ENCODE peak calls at places on chromosomes 12 and 14, in seven cellular contexts. F is pancreas, M is fibroblast of lung, T is GM12865, V is AG10803, A is transverse colon, B is neural crest cell. H is an unnamed sample.

GRCh38 chr14:30210630-30211029 is 283.0 kb upstream of the PRKD1 start:
- DNase-seq in B (no peak), F (no peak), M (peak), A (no peak), T (no peak), V (peak), H (no peak)

GRCh38 chr12:101697930-101698781 is 716 bp downstream of the CHPT1 start:
- DNase-seq in A (peak), B (peak), F (peak), T (peak), V (peak), M (peak), H (no peak)

GRCh38 chr14:76958975-76959710 is 69.4 kb downstream of the IRF2BPL start:
- DNase-seq in B (no peak), M (peak), A (no peak), F (no peak), V (no peak), T (peak), H (no peak)

GRCh38 chr12:121789800-121790748 is 3.4 kb downstream of the RHOF start:
- DNase-seq in F (no peak), M (no peak), A (peak), T (peak), V (no peak), B (no peak), H (no peak)

GRCh38 chr14:81172353-81172752 is 48.4 kb downstream of the GTF2A1 start:
- DNase-seq in T (peak), A (no peak), F (no peak), M (no peak), B (no peak), V (peak), H (no peak)

GRCh38 chr14:25349269-25349668 is 299.3 kb upstream of the STXBP6 start:
- DNase-seq in F (no peak), M (no peak), V (no peak), A (no peak), B (no peak), T (no peak), H (no peak)

GRCh38 chr12:94429633-94430032 is 30.0 kb downstream of the CEP83 start:
- DNase-seq in A (no peak), B (no peak), T (peak), F (no peak), V (no peak), M (no peak), H (no peak)

GRCh38 chr12:131690320-131690719 is 20.6 kb upstream of the SFSWAP start:
- DNase-seq in T (no peak), M (no peak), V (no peak), B (no peak), A (no peak), F (no peak), H (no peak)

GRCh38 chr12:122454739-122455138 is 32.3 kb upstream of the CLIP1 start:
- DNase-seq in F (no peak), T (no peak), V (no peak), B (no peak), M (no peak), A (no peak), H (no peak)

GRCh38 chr14:37816135-37816534 is 220.7 kb downstream of the TTC6 start:
- DNase-seq in V (no peak), M (no peak), A (no peak), F (no peak), T (no peak), B (no peak), H (peak)

GRCh38 chr12:47014474-47014873 is 64.9 kb upstream of the PCED1B start:
- DNase-seq in T (no peak), F (no peak), V (peak), M (peak), A (no peak), B (no peak), H (no peak)

GRCh38 chr12:105256921-105257320 is 20.9 kb upstream of the APPL2 start:
- DNase-seq in M (peak), F (no peak), A (no peak), B (no peak), V (peak), T (no peak), H (no peak)

GRCh38 chr12:112738531-112738930 is 53.0 kb upstream of the RPH3A start:
- DNase-seq in B (no peak), T (no peak), A (no peak), F (no peak), V (peak), M (no peak), H (no peak)

GRCh38 chr12:6766651-6767300 is 613 bp downstream of the PTMS start:
- DNase-seq in F (peak), T (peak), A (peak), B (peak), V (peak), M (peak), H (peak)

GRCh38 chr12:87960557-87960956 is 68.6 kb downstream of the C12orf50 start:
- DNase-seq in A (no peak), V (no peak), T (no peak), B (no peak), F (no peak), M (no peak), H (no peak)

GRCh38 chr12:132354211-132354981 is 25.0 kb upstream of the GALNT9 start:
- DNase-seq in A (no peak), V (no peak), T (no peak), B (no peak), F (no peak), M (no peak), H (peak)

GRCh38 chr12:41919526-41920305 is 225.0 kb downstream of the GXYLT1 start:
- DNase-seq in B (no peak), F (no peak), T (no peak), A (no peak), V (no peak), M (no peak), H (no peak)

GRCh38 chr14:75711134-75711795 is 50.2 kb downstream of the TTLL5 start:
- DNase-seq in T (peak), M (peak), A (no peak), B (peak), V (peak), F (peak), H (peak)

GRCh38 chr12:19388131-19388549 is 51.2 kb upstream of the AEBP2 start:
- DNase-seq in M (no peak), F (no peak), V (peak), B (no peak), T (no peak), A (no peak), H (no peak)

GRCh38 chr12:51821423-51822260 is 26.9 kb downstream of the FIGNL2 start:
- DNase-seq in B (no peak), A (no peak), M (no peak), F (no peak), T (no peak), V (no peak), H (no peak)

GRCh38 chr12:113649256-113649830 is 177.7 kb upstream of the LHX5 start:
- DNase-seq in F (no peak), M (no peak), A (no peak), T (no peak), B (no peak), V (no peak), H (no peak)

GRCh38 chr14:90447720-90448497 is 51.1 kb downstream of the CALM1 start:
- DNase-seq in M (no peak), A (no peak), V (no peak), B (no peak), T (peak), F (no peak), H (no peak)
- TF ChIP-seq CTCF in M (no peak), A (no peak), V (no peak), B (no peak), T (no peak), F (no peak), H (no peak)

GRCh38 chr12:30823140-30823669 is 68.5 kb upstream of the CAPRIN2 start:
- DNase-seq in T (peak), A (peak), M (peak), V (no peak), B (peak), F (no peak), H (peak)
- TF ChIP-seq CTCF in T (peak), A (no peak), M (no peak), V (no peak), B (peak), F (no peak), H (no peak)

DNA sequence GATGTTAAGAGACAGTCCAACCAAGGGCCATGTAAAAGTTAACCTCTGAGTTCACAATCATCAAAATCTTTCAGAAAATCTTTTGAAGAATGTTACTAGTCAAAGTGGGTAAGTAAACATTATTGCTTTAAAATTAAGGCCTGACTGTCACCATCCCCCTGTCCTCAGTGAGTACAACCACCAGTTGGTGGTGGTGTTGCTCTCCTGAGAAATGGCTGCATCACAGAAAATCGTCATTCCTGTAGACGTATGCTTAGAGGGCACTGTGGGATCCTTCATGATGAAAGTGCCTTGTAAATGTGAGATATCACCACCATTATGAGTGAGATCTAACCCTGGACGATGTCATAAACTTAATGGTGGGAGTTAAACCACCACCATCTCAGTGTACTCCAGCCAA is 451.2 kb downstream of the RPS29 start:
- DNase-seq in T (no peak), M (no peak), V (no peak), B (no peak), F (no peak), A (no peak), H (no peak)
- TF ChIP-seq CTCF in T (no peak), M (no peak), V (no peak), B (no peak), F (no peak), A (no peak), H (no peak)

DNA sequence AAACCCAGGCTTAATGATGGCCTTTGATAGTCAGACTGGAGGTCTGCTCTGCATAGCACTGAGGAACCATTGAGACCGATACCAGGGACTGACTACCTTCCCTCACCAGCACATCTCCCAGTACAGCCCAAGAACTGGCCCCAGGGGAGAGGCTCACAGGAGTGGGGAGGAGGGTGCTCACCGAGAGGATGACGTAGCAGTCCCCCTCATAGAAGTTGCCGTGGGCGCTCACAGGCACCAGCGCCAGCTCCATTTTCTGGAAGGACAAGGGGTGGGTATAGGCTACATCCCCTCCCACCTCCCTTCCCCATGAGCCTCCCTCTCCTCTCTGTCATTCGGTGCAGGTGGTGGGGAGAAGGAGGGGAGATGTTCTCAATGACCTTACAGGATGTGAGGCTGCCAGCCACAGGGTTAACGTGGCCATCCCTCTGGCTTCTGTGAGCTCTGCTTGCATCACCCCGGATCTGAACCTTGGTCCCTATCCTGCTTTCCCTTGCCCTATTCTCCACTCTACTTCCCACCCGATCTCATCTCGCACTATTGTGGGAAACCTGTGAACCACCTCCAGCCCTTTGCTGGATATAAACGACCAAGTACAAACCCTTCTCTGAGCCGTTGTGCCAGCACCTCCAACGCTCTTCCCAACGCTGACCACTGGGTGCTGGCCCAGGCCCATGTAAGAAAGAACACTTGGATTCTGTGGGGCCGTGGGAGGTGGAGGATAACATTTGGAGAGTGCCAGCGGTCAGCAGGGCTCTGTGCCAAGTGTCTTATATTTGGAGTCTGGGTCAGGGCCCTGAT is 4.4 kb downstream of the AVIL start:
- DNase-seq in B (no peak), F (no peak), A (no peak), V (no peak), M (peak), T (no peak), H (no peak)
- TF ChIP-seq CTCF in B (no peak), F (no peak), A (no peak), V (no peak), M (peak), T (no peak), H (no peak)

GRCh38 chr12:9848899-9849298 is 20.3 kb downstream of the CLEC2B start:
- DNase-seq in V (no peak), A (no peak), M (no peak), B (no peak), F (no peak), T (no peak), H (no peak)
- TF ChIP-seq CTCF in V (no peak), A (no peak), M (no peak), B (no peak), F (no peak), T (no peak), H (no peak)

GRCh38 chr14:23308721-23309445 is 2.2 kb downstream of the BCL2L2 start:
- DNase-seq in B (no peak), V (no peak), F (no peak), T (no peak), M (no peak), A (no peak), H (no peak)

GRCh38 chr14:23306113-23306411 is 571 bp upstream of the BCL2L2 start:
- DNase-seq in A (no peak), T (no peak), F (no peak), M (no peak), V (no peak), B (no peak), H (no peak)

GRCh38 chr14:23307146-23307447 is 464 bp downstream of the BCL2L2 start:
- DNase-seq in B (no peak), T (no peak), A (no peak), F (no peak), V (no peak), M (no peak), H (no peak)

GRCh38 chr14:23307687-23308644 is 1.3 kb downstream of the BCL2L2 start:
- DNase-seq in V (no peak), A (no peak), M (peak), F (no peak), T (no peak), B (no peak), H (no peak)

GRCh38 chr14:23306412-23307145 is at the start of gene BCL2L2:
- DNase-seq in F (peak), A (peak), V (peak), T (peak), M (peak), B (peak), H (peak)
- TF ChIP-seq CTCF in F (no peak), A (no peak), V (no peak), T (no peak), M (no peak), B (no peak), H (no peak)

GRCh38 chr14:32382704-32383103 is 53.6 kb downstream of the AKAP6 start:
- DNase-seq in V (no peak), M (no peak), F (no peak), B (no peak), A (no peak), T (peak), H (peak)
- TF ChIP-seq CTCF in V (peak), M (peak), F (no peak), B (peak), A (peak), T (peak), H (no peak)

DNA sequence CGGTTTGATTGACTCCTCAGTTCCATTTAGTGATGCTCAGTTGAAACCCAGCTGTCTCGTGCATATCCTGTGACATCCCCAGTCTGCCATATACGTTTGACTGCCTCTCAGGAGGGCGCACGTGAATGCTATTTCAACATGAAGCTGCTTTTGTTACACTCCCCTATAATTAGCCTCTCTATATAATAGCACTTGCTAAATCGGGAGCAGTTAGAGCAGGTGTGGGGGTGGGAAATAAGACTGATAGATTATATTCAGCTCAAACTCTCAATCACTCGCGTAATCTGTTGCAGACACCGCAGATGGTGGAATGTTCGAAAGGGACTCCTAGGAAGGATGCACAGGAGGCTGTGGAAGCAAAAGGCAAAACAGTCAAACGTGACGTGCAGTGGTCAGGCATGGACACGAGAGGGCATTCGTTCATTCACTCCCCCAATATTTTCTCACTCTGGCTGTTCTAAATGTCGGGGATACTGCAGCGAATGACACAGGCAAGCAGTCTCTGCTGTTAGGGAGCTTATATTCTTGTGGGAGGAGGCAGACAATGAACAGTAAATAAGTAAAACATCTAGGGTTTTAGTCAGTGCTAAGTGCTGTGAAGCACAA is 29.8 kb downstream of the KCNA1 start:
- DNase-seq in A (no peak), B (no peak), F (no peak), T (no peak), V (no peak), M (no peak), H (no peak)
- TF ChIP-seq CTCF in A (no peak), B (no peak), F (no peak), T (no peak), V (peak), M (no peak), H (no peak)

GRCh38 chr12:55822228-55822627 is 4.4 kb downstream of the ORMDL2 start:
- DNase-seq in V (no peak), B (no peak), M (no peak), T (no peak), A (no peak), F (no peak), H (no peak)
- TF ChIP-seq CTCF in V (peak), B (peak), M (peak), T (peak), A (peak), F (no peak), H (no peak)

GRCh38 chr14:100840751-100841444 is 15.0 kb downstream of the MEG3 start:
- DNase-seq in T (no peak), V (no peak), M (no peak), A (no peak), B (no peak), F (no peak), H (no peak)
- TF ChIP-seq CTCF in T (no peak), V (no peak), M (no peak), A (no peak), B (no peak), F (no peak), H (no peak)